ENCODE peak calls at places on chromosomes 3 and 15, in five cellular contexts. One of them, this sample, is unnamed.

GRCh38 chr15:80966431-80967197 is 23.0 kb downstream of the MESD start:
- DNase-seq in NCI-H1436: no peak
- DNase-seq in psoas muscle: no peak
- DNase-seq in activated T-cell treated with anti-CD3 and anti-CD28 coated beads, Interleukin-2, amount 50 U/mL, for 24 hours: no peak
- DNase-seq in G401: peak
- DNase-seq in this sample: no peak

GRCh38 chr3:119434703-119435102 is 28.7 kb downstream of the TMEM39A start:
- DNase-seq in NCI-H1436: no peak
- DNase-seq in psoas muscle: no peak
- DNase-seq in activated T-cell treated with anti-CD3 and anti-CD28 coated beads, Interleukin-2, amount 50 U/mL, for 24 hours: no peak
- DNase-seq in G401: no peak
- DNase-seq in this sample: no peak

GRCh38 chr3:13105181-13105580 is 32.0 kb upstream of the IQSEC1 start:
- DNase-seq in NCI-H1436: no peak
- DNase-seq in psoas muscle: no peak
- DNase-seq in activated T-cell treated with anti-CD3 and anti-CD28 coated beads, Interleukin-2, amount 50 U/mL, for 24 hours: no peak
- DNase-seq in G401: no peak
- DNase-seq in this sample: no peak

GRCh38 chr15:88375234-88375926 is 91.8 kb downstream of the MRPL46 start:
- DNase-seq in NCI-H1436: no peak
- DNase-seq in psoas muscle: no peak
- DNase-seq in activated T-cell treated with anti-CD3 and anti-CD28 coated beads, Interleukin-2, amount 50 U/mL, for 24 hours: no peak
- DNase-seq in G401: no peak
- DNase-seq in this sample: no peak

GRCh38 chr15:70181626-70182255 is 84.0 kb upstream of the TLE3 start:
- DNase-seq in NCI-H1436: no peak
- DNase-seq in psoas muscle: no peak
- DNase-seq in activated T-cell treated with anti-CD3 and anti-CD28 coated beads, Interleukin-2, amount 50 U/mL, for 24 hours: no peak
- DNase-seq in G401: no peak
- DNase-seq in this sample: no peak

GRCh38 chr3:179493260-179493659 is 42.0 kb upstream of the GNB4 start:
- DNase-seq in NCI-H1436: no peak
- DNase-seq in psoas muscle: no peak
- DNase-seq in activated T-cell treated with anti-CD3 and anti-CD28 coated beads, Interleukin-2, amount 50 U/mL, for 24 hours: no peak
- DNase-seq in G401: no peak
- DNase-seq in this sample: no peak

GRCh38 chr3:95399580-95399979 is 1336.7 kb downstream of the NSUN3 start:
- DNase-seq in NCI-H1436: no peak
- DNase-seq in psoas muscle: no peak
- DNase-seq in activated T-cell treated with anti-CD3 and anti-CD28 coated beads, Interleukin-2, amount 50 U/mL, for 24 hours: no peak
- DNase-seq in G401: no peak
- DNase-seq in this sample: no peak

GRCh38 chr15:70762469-70763119 is 764 bp downstream of the UACA start:
- DNase-seq in NCI-H1436: no peak
- DNase-seq in psoas muscle: peak
- DNase-seq in activated T-cell treated with anti-CD3 and anti-CD28 coated beads, Interleukin-2, amount 50 U/mL, for 24 hours: peak
- DNase-seq in G401: no peak
- DNase-seq in this sample: peak

GRCh38 chr3:189041482-189042090 is 130.2 kb upstream of the TPRG1 start:
- DNase-seq in NCI-H1436: peak
- DNase-seq in psoas muscle: no peak
- DNase-seq in activated T-cell treated with anti-CD3 and anti-CD28 coated beads, Interleukin-2, amount 50 U/mL, for 24 hours: peak
- DNase-seq in G401: peak
- DNase-seq in this sample: no peak

GRCh38 chr3:40566699-40567098 is 41.9 kb downstream of the ZNF621 start:
- DNase-seq in NCI-H1436: no peak
- DNase-seq in psoas muscle: no peak
- DNase-seq in activated T-cell treated with anti-CD3 and anti-CD28 coated beads, Interleukin-2, amount 50 U/mL, for 24 hours: no peak
- DNase-seq in G401: no peak
- DNase-seq in this sample: no peak

GRCh38 chr15:99446565-99447496 is 119.0 kb upstream of the MEF2A start:
- DNase-seq in NCI-H1436: peak
- DNase-seq in psoas muscle: no peak
- DNase-seq in activated T-cell treated with anti-CD3 and anti-CD28 coated beads, Interleukin-2, amount 50 U/mL, for 24 hours: peak
- DNase-seq in G401: peak
- DNase-seq in this sample: no peak

GRCh38 chr15:32905481-32905880 is 187.7 kb downstream of the GREM1 start:
- DNase-seq in NCI-H1436: no peak
- DNase-seq in psoas muscle: no peak
- DNase-seq in activated T-cell treated with anti-CD3 and anti-CD28 coated beads, Interleukin-2, amount 50 U/mL, for 24 hours: no peak
- DNase-seq in G401: no peak
- DNase-seq in this sample: no peak